ENCODE peak calls at places on chromosomes 7 and 10, in five cellular contexts. One of them, this sample, is unnamed. For H3K4me1, the result is how much of the 10 kb centered on the place peaks cover.

GRCh38 chr10:88473989-88474883 is 108.9 kb downstream of the RNLS start:
- DNase-seq in A549: no peak
- DNase-seq in mesenchymal stem cell: no peak
- DNase-seq in fibroblast of lung: no peak
- DNase-seq in thoracic aorta: no peak
- DNase-seq in this sample: peak

GRCh38 chr7:255038-255435 is 34.9 kb upstream of the FOXL3 start:
- DNase-seq in A549: no peak
- DNase-seq in mesenchymal stem cell: no peak
- DNase-seq in fibroblast of lung: no peak
- DNase-seq in thoracic aorta: no peak
- DNase-seq in this sample: peak

GRCh38 chr10:61170594-61170993 is 226.6 kb upstream of the RHOBTB1 start:
- DNase-seq in A549: no peak
- DNase-seq in mesenchymal stem cell: no peak
- DNase-seq in fibroblast of lung: no peak
- DNase-seq in thoracic aorta: no peak
- DNase-seq in this sample: no peak

GRCh38 chr7:55192718-55193117 is 172.4 kb upstream of the LANCL2 start:
- DNase-seq in A549: no peak
- DNase-seq in mesenchymal stem cell: peak
- DNase-seq in fibroblast of lung: peak
- DNase-seq in thoracic aorta: no peak
- DNase-seq in this sample: no peak

GRCh38 chr10:74825033-74825370 is 1.4 kb upstream of the KAT6B start:
- DNase-seq in A549: peak
- DNase-seq in mesenchymal stem cell: peak
- DNase-seq in fibroblast of lung: no peak
- DNase-seq in thoracic aorta: no peak
- DNase-seq in this sample: peak

GRCh38 chr7:116706668-116707126 is 34.7 kb downstream of the MET start:
- DNase-seq in A549: peak
- DNase-seq in mesenchymal stem cell: peak
- DNase-seq in fibroblast of lung: peak
- DNase-seq in thoracic aorta: no peak
- DNase-seq in this sample: no peak

GRCh38 chr7:123492485-123492884 is 41.9 kb downstream of the IQUB start:
- DNase-seq in A549: no peak
- DNase-seq in mesenchymal stem cell: no peak
- DNase-seq in fibroblast of lung: no peak
- DNase-seq in thoracic aorta: no peak
- DNase-seq in this sample: no peak

GRCh38 chr7:154289119-154289518 is 236.9 kb downstream of the DPP6 start:
- DNase-seq in A549: no peak
- DNase-seq in mesenchymal stem cell: no peak
- DNase-seq in fibroblast of lung: no peak
- DNase-seq in thoracic aorta: no peak
- DNase-seq in this sample: no peak

GRCh38 chr7:19015066-19015465 is 102.4 kb downstream of the TWIST1 start:
- DNase-seq in A549: no peak
- DNase-seq in mesenchymal stem cell: no peak
- DNase-seq in fibroblast of lung: no peak
- DNase-seq in thoracic aorta: no peak
- DNase-seq in this sample: no peak

GRCh38 chr10:117805191-117805590 is 241.6 kb downstream of the RAB11FIP2 start:
- DNase-seq in A549: no peak
- DNase-seq in mesenchymal stem cell: no peak
- DNase-seq in fibroblast of lung: no peak
- DNase-seq in thoracic aorta: no peak
- DNase-seq in this sample: no peak

GRCh38 chr10:34814228-34815173 is 595 bp downstream of the PARD3 start:
- DNase-seq in A549: peak
- DNase-seq in mesenchymal stem cell: peak
- DNase-seq in fibroblast of lung: peak
- DNase-seq in thoracic aorta: no peak
- DNase-seq in this sample: peak

GRCh38 chr10:34812771-34813170 is 2.3 kb downstream of the PARD3 start:
- DNase-seq in A549: no peak
- DNase-seq in mesenchymal stem cell: no peak
- DNase-seq in fibroblast of lung: no peak
- DNase-seq in thoracic aorta: no peak
- DNase-seq in this sample: no peak

GRCh38 chr10:34815174-34816066 is at the start of gene PARD3:
- DNase-seq in A549: peak
- DNase-seq in mesenchymal stem cell: peak
- DNase-seq in fibroblast of lung: peak
- DNase-seq in thoracic aorta: no peak
- DNase-seq in this sample: peak

GRCh38 chr10:34811968-34812514 is 3.1 kb downstream of the PARD3 start:
- DNase-seq in A549: no peak
- DNase-seq in mesenchymal stem cell: peak
- DNase-seq in fibroblast of lung: peak
- DNase-seq in thoracic aorta: no peak
- DNase-seq in this sample: no peak

DNA sequence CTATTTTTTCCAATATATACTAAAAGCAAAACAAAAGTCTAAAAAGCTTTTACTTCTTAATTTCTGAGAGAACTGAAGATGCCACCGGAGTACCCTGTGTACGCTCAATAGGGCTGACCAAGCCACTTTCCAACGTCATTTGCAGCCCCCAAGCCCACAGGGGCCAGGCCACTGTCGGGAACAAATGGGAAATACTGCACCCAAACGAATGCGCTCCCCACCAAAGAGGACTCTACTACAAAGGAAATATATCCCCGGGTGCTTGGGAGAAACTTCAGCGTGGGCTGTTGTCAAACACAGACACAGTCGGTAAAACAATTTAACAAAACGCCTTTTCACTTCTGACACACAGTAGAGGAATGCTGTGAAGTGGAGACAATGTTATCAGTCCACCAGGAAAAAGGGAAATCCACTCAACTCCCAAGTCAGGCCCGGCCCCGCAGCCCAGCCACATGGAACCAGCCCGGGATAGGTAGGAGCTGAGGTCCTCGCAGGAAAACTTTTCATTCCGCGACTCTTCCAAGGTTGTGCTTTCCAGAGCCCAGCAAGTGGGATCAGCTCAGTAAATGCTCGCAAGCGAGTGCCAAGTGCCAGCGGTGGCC is 1.4 kb downstream of the PARD3 start:
- DNase-seq in A549: peak
- DNase-seq in mesenchymal stem cell: peak
- DNase-seq in fibroblast of lung: peak
- DNase-seq in thoracic aorta: no peak
- DNase-seq in this sample: no peak
- H3K4me3 ChIP-seq in A549: peak
- H3K4me3 ChIP-seq in mesenchymal stem cell: peak
- H3K4me3 ChIP-seq in fibroblast of lung: peak
- H3K4me3 ChIP-seq in thoracic aorta: peak
- H3K4me3 ChIP-seq in this sample: peak

DNA sequence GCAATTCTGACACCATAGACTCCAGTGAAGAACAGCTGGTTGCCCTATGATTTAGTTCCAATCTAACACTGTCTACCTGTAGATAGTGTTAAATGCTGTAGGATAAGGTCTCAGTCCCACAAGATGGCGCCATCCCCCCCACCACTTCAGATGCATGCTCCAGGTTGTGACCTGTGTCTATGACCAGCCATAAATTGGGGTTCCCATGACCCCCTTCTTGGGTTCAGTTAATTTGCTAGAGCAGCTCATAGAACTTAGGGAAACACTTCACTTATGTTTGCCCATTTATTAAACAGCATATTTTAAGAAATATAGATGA is 13.1 kb downstream of the CCSER2 start:
- DNase-seq in A549: no peak
- DNase-seq in mesenchymal stem cell: no peak
- DNase-seq in fibroblast of lung: no peak
- DNase-seq in thoracic aorta: no peak
- DNase-seq in this sample: no peak
- H3K4me1 ChIP-seq in A549: under half
- H3K4me1 ChIP-seq in mesenchymal stem cell: under half
- H3K4me1 ChIP-seq in fibroblast of lung: under half
- H3K4me1 ChIP-seq in thoracic aorta: under half
- H3K4me1 ChIP-seq in this sample: under half

GRCh38 chr10:17062493-17063487 is 66.8 kb downstream of the CUBN start:
- DNase-seq in A549: peak
- DNase-seq in mesenchymal stem cell: peak
- DNase-seq in fibroblast of lung: peak
- DNase-seq in thoracic aorta: peak
- DNase-seq in this sample: no peak

GRCh38 chr10:17061418-17061817 is 68.2 kb downstream of the CUBN start:
- DNase-seq in A549: no peak
- DNase-seq in mesenchymal stem cell: peak
- DNase-seq in fibroblast of lung: no peak
- DNase-seq in thoracic aorta: no peak
- DNase-seq in this sample: no peak

GRCh38 chr10:17060289-17060688 is 69.3 kb downstream of the CUBN start:
- DNase-seq in A549: no peak
- DNase-seq in mesenchymal stem cell: no peak
- DNase-seq in fibroblast of lung: no peak
- DNase-seq in thoracic aorta: no peak
- DNase-seq in this sample: no peak

GRCh38 chr10:17064435-17064834 is 65.2 kb downstream of the CUBN start:
- DNase-seq in A549: no peak
- DNase-seq in mesenchymal stem cell: no peak
- DNase-seq in fibroblast of lung: no peak
- DNase-seq in thoracic aorta: no peak
- DNase-seq in this sample: no peak

GRCh38 chr10:17062009-17062408 is 67.6 kb downstream of the CUBN start:
- DNase-seq in A549: peak
- DNase-seq in mesenchymal stem cell: peak
- DNase-seq in fibroblast of lung: peak
- DNase-seq in thoracic aorta: no peak
- DNase-seq in this sample: no peak
- H3K4me3 ChIP-seq in A549: no peak
- H3K4me3 ChIP-seq in mesenchymal stem cell: no peak
- H3K4me3 ChIP-seq in fibroblast of lung: no peak
- H3K4me3 ChIP-seq in thoracic aorta: no peak
- H3K4me3 ChIP-seq in this sample: no peak

DNA sequence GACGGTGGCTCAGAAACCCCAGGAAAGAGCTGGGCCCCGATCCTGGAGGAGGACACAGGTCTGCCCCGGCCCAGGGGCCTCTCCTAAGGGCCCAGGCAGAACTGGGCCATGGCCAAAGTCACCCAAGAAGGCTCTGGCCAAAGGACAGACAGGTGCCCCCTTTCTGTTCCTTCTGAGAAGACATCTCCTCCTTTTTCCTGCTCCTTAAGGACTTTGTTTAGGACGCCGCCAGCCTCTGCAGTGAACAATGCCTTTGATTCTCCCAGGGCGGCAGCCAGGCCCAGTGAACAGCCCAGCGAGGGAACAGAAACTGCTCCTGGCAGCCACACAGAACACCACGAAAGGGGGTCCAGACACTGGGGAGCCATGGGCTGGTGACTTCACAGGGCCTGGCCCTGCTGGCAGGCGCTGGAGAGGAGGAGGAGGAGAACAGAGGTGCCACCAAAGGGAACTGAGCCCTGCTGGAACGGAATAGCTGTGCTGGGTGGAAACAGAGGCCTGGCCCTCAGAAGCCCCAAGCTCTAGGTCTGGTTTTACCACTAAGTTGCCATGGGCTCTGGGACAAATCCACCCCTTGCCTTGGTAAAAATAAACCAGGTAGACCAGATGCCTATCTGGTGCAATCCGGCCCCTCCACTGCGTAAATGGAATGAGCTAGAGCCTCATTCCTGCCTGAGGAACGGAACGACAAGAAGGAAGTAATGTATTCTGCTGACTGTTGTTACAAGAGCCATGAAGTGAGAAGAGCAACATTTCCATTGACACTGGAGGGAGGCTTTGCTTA is 163.3 kb upstream of the RHEB start:
- DNase-seq in A549: no peak
- DNase-seq in mesenchymal stem cell: no peak
- DNase-seq in fibroblast of lung: no peak
- DNase-seq in thoracic aorta: no peak
- DNase-seq in this sample: no peak
- H3K4me1 ChIP-seq in A549: under half
- H3K4me1 ChIP-seq in mesenchymal stem cell: under half
- H3K4me1 ChIP-seq in fibroblast of lung: under half
- H3K4me1 ChIP-seq in thoracic aorta: under half
- H3K4me1 ChIP-seq in this sample: under half

GRCh38 chr7:34222722-34223121 is 317.4 kb downstream of the BMPER start:
- DNase-seq in A549: no peak
- DNase-seq in mesenchymal stem cell: no peak
- DNase-seq in fibroblast of lung: no peak
- DNase-seq in thoracic aorta: no peak
- DNase-seq in this sample: no peak
- H3K4me3 ChIP-seq in A549: no peak
- H3K4me3 ChIP-seq in mesenchymal stem cell: no peak
- H3K4me3 ChIP-seq in fibroblast of lung: no peak
- H3K4me3 ChIP-seq in thoracic aorta: no peak
- H3K4me3 ChIP-seq in this sample: no peak

GRCh38 chr7:25028370-25028971 is 48.5 kb upstream of the OSBPL3 start:
- DNase-seq in A549: no peak
- DNase-seq in mesenchymal stem cell: peak
- DNase-seq in fibroblast of lung: peak
- DNase-seq in thoracic aorta: no peak
- DNase-seq in this sample: no peak
- H3K4me1 ChIP-seq in A549: under half
- H3K4me1 ChIP-seq in mesenchymal stem cell: under half
- H3K4me1 ChIP-seq in fibroblast of lung: under half
- H3K4me1 ChIP-seq in thoracic aorta: under half
- H3K4me1 ChIP-seq in this sample: under half

This sample was measured in left lung.